ENCODE peak calls at places on chromosomes 6 and 20, in eight cellular contexts. One of them, this sample, is unnamed.

GRCh38 chr6:117849087-117849486 is 58.0 kb upstream of the SLC35F1 start:
- DNase-seq in right atrium auricular region: no peak
- DNase-seq in adrenal gland: no peak
- DNase-seq in mammary epithelial cell: no peak
- DNase-seq in lower lobe of right lung: no peak
- DNase-seq in colonic mucosa: no peak
- DNase-seq in tibial nerve: no peak
- DNase-seq in NT2/D1: no peak
- DNase-seq in this sample: no peak

GRCh38 chr6:134178230-134179044 is 126.0 kb upstream of the SLC2A12 start:
- DNase-seq in mammary epithelial cell: peak; percentile 93
- DNase-seq in colonic mucosa: peak; percentile 81
- DNase-seq in adrenal gland: peak; percentile 76
- DNase-seq in right atrium auricular region: peak; percentile 90
- DNase-seq in tibial nerve: peak; percentile 49
- DNase-seq in NT2/D1: peak; percentile 82
- DNase-seq in lower lobe of right lung: peak; percentile 82
- DNase-seq in this sample: peak; percentile 90

GRCh38 chr6:398558-399078 is 7.1 kb downstream of the IRF4 start:
- DNase-seq in adrenal gland: no peak
- DNase-seq in lower lobe of right lung: no peak
- DNase-seq in right atrium auricular region: no peak
- DNase-seq in NT2/D1: no peak
- DNase-seq in colonic mucosa: no peak
- DNase-seq in mammary epithelial cell: no peak
- DNase-seq in tibial nerve: no peak
- DNase-seq in this sample: no peak

GRCh38 chr20:61743606-61744005 is 322.1 kb downstream of the TAF4 start:
- DNase-seq in colonic mucosa: no peak
- DNase-seq in right atrium auricular region: no peak
- DNase-seq in NT2/D1: no peak
- DNase-seq in mammary epithelial cell: no peak
- DNase-seq in adrenal gland: no peak
- DNase-seq in tibial nerve: no peak
- DNase-seq in lower lobe of right lung: peak; percentile 30
- DNase-seq in this sample: no peak

GRCh38 chr6:46733410-46733809 is 1.8 kb downstream of the PLA2G7 start:
- DNase-seq in right atrium auricular region: no peak
- DNase-seq in adrenal gland: no peak
- DNase-seq in NT2/D1: no peak
- DNase-seq in tibial nerve: no peak
- DNase-seq in mammary epithelial cell: peak; percentile 26
- DNase-seq in lower lobe of right lung: no peak
- DNase-seq in colonic mucosa: no peak
- DNase-seq in this sample: no peak

GRCh38 chr20:58691773-58692578 is 624 bp upstream of the NPEPL1 start:
- DNase-seq in right atrium auricular region: peak; percentile 87
- DNase-seq in colonic mucosa: peak; percentile 34
- DNase-seq in adrenal gland: peak; percentile 47
- DNase-seq in tibial nerve: no peak
- DNase-seq in NT2/D1: no peak
- DNase-seq in mammary epithelial cell: no peak
- DNase-seq in lower lobe of right lung: peak; percentile 85
- DNase-seq in this sample: peak; percentile 24

GRCh38 chr20:11047559-11047958 is 373.8 kb upstream of the JAG1 start:
- DNase-seq in mammary epithelial cell: peak; percentile 81
- DNase-seq in right atrium auricular region: no peak
- DNase-seq in colonic mucosa: no peak
- DNase-seq in adrenal gland: no peak
- DNase-seq in tibial nerve: no peak
- DNase-seq in NT2/D1: no peak
- DNase-seq in lower lobe of right lung: no peak
- DNase-seq in this sample: no peak

GRCh38 chr6:36204068-36204753 is 7.7 kb downstream of the BRPF3 start:
- DNase-seq in adrenal gland: no peak
- DNase-seq in colonic mucosa: no peak
- DNase-seq in NT2/D1: no peak
- DNase-seq in tibial nerve: no peak
- DNase-seq in mammary epithelial cell: no peak
- DNase-seq in lower lobe of right lung: no peak
- DNase-seq in right atrium auricular region: no peak
- DNase-seq in this sample: no peak

GRCh38 chr6:22880686-22881433 is 311.5 kb downstream of the HDGFL1 start:
- DNase-seq in adrenal gland: no peak
- DNase-seq in tibial nerve: no peak
- DNase-seq in NT2/D1: no peak
- DNase-seq in right atrium auricular region: no peak
- DNase-seq in colonic mucosa: no peak
- DNase-seq in mammary epithelial cell: peak; percentile 96
- DNase-seq in lower lobe of right lung: no peak
- DNase-seq in this sample: no peak

GRCh38 chr6:145204258-145204766 is 531.0 kb downstream of the EPM2A start:
- DNase-seq in tibial nerve: no peak
- DNase-seq in colonic mucosa: no peak
- DNase-seq in lower lobe of right lung: no peak
- DNase-seq in mammary epithelial cell: no peak
- DNase-seq in right atrium auricular region: no peak
- DNase-seq in adrenal gland: no peak
- DNase-seq in NT2/D1: no peak
- DNase-seq in this sample: no peak

GRCh38 chr6:163667372-163668060 is 253.0 kb downstream of the QKI start:
- DNase-seq in adrenal gland: peak; percentile 30
- DNase-seq in NT2/D1: no peak
- DNase-seq in colonic mucosa: peak; percentile 34
- DNase-seq in mammary epithelial cell: no peak
- DNase-seq in right atrium auricular region: no peak
- DNase-seq in tibial nerve: no peak
- DNase-seq in lower lobe of right lung: no peak
- DNase-seq in this sample: no peak

GRCh38 chr6:117264487-117265424 is 602 bp upstream of the VGLL2 start:
- DNase-seq in right atrium auricular region: no peak
- DNase-seq in adrenal gland: no peak
- DNase-seq in NT2/D1: no peak
- DNase-seq in lower lobe of right lung: no peak
- DNase-seq in tibial nerve: no peak
- DNase-seq in colonic mucosa: no peak
- DNase-seq in mammary epithelial cell: peak; percentile 17
- DNase-seq in this sample: peak; percentile 25

GRCh38 chr20:51220293-51220706 is 197.4 kb upstream of the KCNG1 start:
- DNase-seq in lower lobe of right lung: peak; percentile 61
- DNase-seq in mammary epithelial cell: no peak
- DNase-seq in right atrium auricular region: no peak
- DNase-seq in colonic mucosa: peak; percentile 45
- DNase-seq in NT2/D1: peak; percentile 23
- DNase-seq in tibial nerve: no peak
- DNase-seq in adrenal gland: peak; percentile 16
- DNase-seq in this sample: peak; percentile 67

GRCh38 chr20:63610581-63611435 is 16.1 kb downstream of the GMEB2 start:
- DNase-seq in mammary epithelial cell: no peak
- DNase-seq in lower lobe of right lung: no peak
- DNase-seq in colonic mucosa: no peak
- DNase-seq in tibial nerve: no peak
- DNase-seq in adrenal gland: no peak
- DNase-seq in right atrium auricular region: no peak
- DNase-seq in NT2/D1: no peak
- DNase-seq in this sample: peak; percentile 27

GRCh38 chr20:45359406-45360148 is 3.4 kb upstream of the SYS1 start:
- DNase-seq in adrenal gland: no peak
- DNase-seq in right atrium auricular region: no peak
- DNase-seq in mammary epithelial cell: peak; percentile 97
- DNase-seq in lower lobe of right lung: no peak
- DNase-seq in colonic mucosa: peak; percentile 65
- DNase-seq in tibial nerve: no peak
- DNase-seq in NT2/D1: no peak
- DNase-seq in this sample: no peak

GRCh38 chr6:135182120-135182992 is 1.2 kb downstream of the MYB start:
- DNase-seq in mammary epithelial cell: peak; percentile 23
- DNase-seq in colonic mucosa: peak; percentile 60
- DNase-seq in adrenal gland: peak; percentile 20
- DNase-seq in right atrium auricular region: no peak
- DNase-seq in lower lobe of right lung: peak; percentile 64
- DNase-seq in tibial nerve: no peak
- DNase-seq in NT2/D1: no peak
- DNase-seq in this sample: peak; percentile 58

GRCh38 chr6:82741325-82741995 is 324.2 kb downstream of the UBE3D start:
- DNase-seq in adrenal gland: no peak
- DNase-seq in right atrium auricular region: no peak
- DNase-seq in colonic mucosa: no peak
- DNase-seq in NT2/D1: no peak
- DNase-seq in lower lobe of right lung: no peak
- DNase-seq in mammary epithelial cell: peak; percentile 3
- DNase-seq in tibial nerve: no peak
- DNase-seq in this sample: no peak

GRCh38 chr6:156786652-156787051 is 9.5 kb downstream of the ARID1B start:
- DNase-seq in colonic mucosa: no peak
- DNase-seq in NT2/D1: no peak
- DNase-seq in tibial nerve: no peak
- DNase-seq in mammary epithelial cell: no peak
- DNase-seq in adrenal gland: no peak
- DNase-seq in lower lobe of right lung: no peak
- DNase-seq in right atrium auricular region: no peak
- DNase-seq in this sample: no peak

GRCh38 chr6:106572875-106573575 is 56.3 kb downstream of the RTN4IP1 start:
- DNase-seq in right atrium auricular region: no peak
- DNase-seq in adrenal gland: no peak
- DNase-seq in colonic mucosa: no peak
- DNase-seq in mammary epithelial cell: no peak
- DNase-seq in tibial nerve: no peak
- DNase-seq in lower lobe of right lung: no peak
- DNase-seq in NT2/D1: no peak
- DNase-seq in this sample: no peak
- H3K4me3 ChIP-seq in right atrium auricular region: no peak overlapping the region
- H3K4me3 ChIP-seq in adrenal gland: no peak overlapping the region
- H3K4me3 ChIP-seq in colonic mucosa: no peak overlapping the region
- H3K4me3 ChIP-seq in mammary epithelial cell: no peak overlapping the region
- H3K4me3 ChIP-seq in tibial nerve: no peak overlapping the region
- H3K4me3 ChIP-seq in lower lobe of right lung: no peak overlapping the region
- H3K4me3 ChIP-seq in NT2/D1: no peak overlapping the region
- H3K4me3 ChIP-seq in this sample: no peak overlapping the region

DNA sequence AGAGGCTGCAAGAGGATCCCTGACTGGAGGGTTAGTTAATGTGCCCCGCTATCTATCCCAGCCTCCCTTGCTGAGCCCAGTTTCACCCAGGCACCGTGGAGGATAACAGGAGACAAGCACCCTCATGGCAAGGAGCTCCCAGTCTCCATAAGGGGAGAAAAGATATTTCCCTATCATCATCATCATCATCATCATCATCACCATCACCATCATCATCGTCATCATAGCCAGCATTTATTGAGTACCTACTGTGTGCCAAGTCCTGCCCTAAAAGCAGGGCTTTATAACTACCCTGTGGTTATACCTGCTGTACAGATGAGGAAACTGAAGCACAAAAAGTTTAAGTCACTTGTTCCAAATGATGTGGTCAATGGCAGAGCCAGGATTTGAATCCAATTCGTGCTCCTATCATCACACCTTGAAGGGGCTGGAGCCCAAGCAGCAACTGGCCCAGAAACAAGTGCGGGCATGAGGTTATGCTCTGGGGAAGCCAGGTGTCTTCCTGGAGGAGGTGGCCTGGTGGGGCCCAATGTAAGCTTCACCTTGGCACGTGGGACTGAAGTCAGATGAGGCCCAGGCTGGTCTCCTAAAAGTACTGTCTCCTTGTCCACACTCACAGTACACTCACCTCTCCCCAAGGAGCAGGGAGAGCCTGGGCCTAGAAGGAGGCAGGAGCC is 10.0 kb downstream of the GLP1R start:
- DNase-seq in lower lobe of right lung: no peak
- DNase-seq in NT2/D1: no peak
- DNase-seq in mammary epithelial cell: no peak
- DNase-seq in tibial nerve: no peak
- DNase-seq in adrenal gland: no peak
- DNase-seq in colonic mucosa: no peak
- DNase-seq in right atrium auricular region: no peak
- DNase-seq in this sample: no peak
- H3K4me1 ChIP-seq in lower lobe of right lung: no peaks in the 10 kb centered on the region
- H3K4me1 ChIP-seq in NT2/D1: peaks cover 1% of the 10 kb centered on the region
- H3K4me1 ChIP-seq in mammary epithelial cell: no peaks in the 10 kb centered on the region
- H3K4me1 ChIP-seq in tibial nerve: no peaks in the 10 kb centered on the region
- H3K4me1 ChIP-seq in adrenal gland: no peaks in the 10 kb centered on the region
- H3K4me1 ChIP-seq in colonic mucosa: no peaks in the 10 kb centered on the region
- H3K4me1 ChIP-seq in right atrium auricular region: no peaks in the 10 kb centered on the region
- H3K4me1 ChIP-seq in this sample: peaks cover 15% of the 10 kb centered on the region

GRCh38 chr6:32842021-32842650 is 1.7 kb downstream of the PSMB8 start:
- DNase-seq in NT2/D1: no peak
- DNase-seq in tibial nerve: no peak
- DNase-seq in right atrium auricular region: no peak
- DNase-seq in adrenal gland: no peak
- DNase-seq in colonic mucosa: no peak
- DNase-seq in lower lobe of right lung: no peak
- DNase-seq in mammary epithelial cell: no peak
- DNase-seq in this sample: no peak

GRCh38 chr6:32843321-32843978 is 397 bp downstream of the PSMB8 start:
- DNase-seq in right atrium auricular region: no peak
- DNase-seq in mammary epithelial cell: no peak
- DNase-seq in NT2/D1: no peak
- DNase-seq in lower lobe of right lung: no peak
- DNase-seq in tibial nerve: no peak
- DNase-seq in colonic mucosa: no peak
- DNase-seq in adrenal gland: no peak
- DNase-seq in this sample: no peak

GRCh38 chr6:32843979-32844838 is at the start of gene PSMB8:
- DNase-seq in right atrium auricular region: peak; percentile 98
- DNase-seq in tibial nerve: peak; percentile 96
- DNase-seq in colonic mucosa: peak; percentile 100
- DNase-seq in lower lobe of right lung: peak; percentile 98
- DNase-seq in mammary epithelial cell: peak; percentile 98
- DNase-seq in adrenal gland: peak; percentile 96
- DNase-seq in NT2/D1: peak; percentile 72
- DNase-seq in this sample: peak; percentile 99

GRCh38 chr6:32840604-32841246 is 2.2 kb upstream of the TAP2 start:
- DNase-seq in mammary epithelial cell: no peak
- DNase-seq in colonic mucosa: no peak
- DNase-seq in tibial nerve: no peak
- DNase-seq in adrenal gland: no peak
- DNase-seq in NT2/D1: no peak
- DNase-seq in right atrium auricular region: no peak
- DNase-seq in lower lobe of right lung: no peak
- DNase-seq in this sample: no peak

DNA sequence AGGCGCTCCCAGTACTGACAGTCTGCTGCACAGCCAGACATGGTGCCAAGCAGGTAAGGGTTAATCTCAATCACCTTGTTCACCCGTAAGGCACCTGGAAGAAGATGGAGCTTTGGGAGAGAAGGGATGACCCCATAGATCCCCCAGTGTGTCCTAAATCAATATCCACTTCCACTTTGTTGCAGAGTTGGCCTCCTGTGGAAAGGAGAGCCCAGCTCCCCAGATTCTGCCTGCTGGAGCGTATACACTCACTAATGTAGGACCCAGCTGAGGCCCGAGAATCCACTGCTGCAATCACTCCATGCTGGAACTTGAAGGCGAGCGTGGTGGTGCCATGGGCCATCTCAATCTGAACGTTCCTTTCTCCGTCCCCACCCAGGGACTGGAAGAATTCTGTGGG is 1.2 kb downstream of the PSMB8 start:
- DNase-seq in adrenal gland: no peak
- DNase-seq in mammary epithelial cell: no peak
- DNase-seq in colonic mucosa: no peak
- DNase-seq in right atrium auricular region: no peak
- DNase-seq in NT2/D1: no peak
- DNase-seq in tibial nerve: no peak
- DNase-seq in lower lobe of right lung: no peak
- DNase-seq in this sample: no peak
- H3K4me3 ChIP-seq in adrenal gland: no peak overlapping the region
- H3K4me3 ChIP-seq in mammary epithelial cell: no peak overlapping the region
- H3K4me3 ChIP-seq in colonic mucosa: no peak overlapping the region
- H3K4me3 ChIP-seq in right atrium auricular region: no peak overlapping the region
- H3K4me3 ChIP-seq in NT2/D1: no peak overlapping the region
- H3K4me3 ChIP-seq in tibial nerve: peak overlapping the region; percentile 86
- H3K4me3 ChIP-seq in lower lobe of right lung: peak overlapping the region; percentile 92
- H3K4me3 ChIP-seq in this sample: no peak overlapping the region

GRCh38 chr6:8857160-8857559 is 421.8 kb upstream of the SLC35B3 start:
- DNase-seq in adrenal gland: no peak
- DNase-seq in mammary epithelial cell: no peak
- DNase-seq in lower lobe of right lung: no peak
- DNase-seq in tibial nerve: no peak
- DNase-seq in colonic mucosa: no peak
- DNase-seq in right atrium auricular region: no peak
- DNase-seq in NT2/D1: no peak
- DNase-seq in this sample: no peak
- H3K4me1 ChIP-seq in adrenal gland: no peaks in the 10 kb centered on the region
- H3K4me1 ChIP-seq in mammary epithelial cell: no peaks in the 10 kb centered on the region
- H3K4me1 ChIP-seq in lower lobe of right lung: no peaks in the 10 kb centered on the region
- H3K4me1 ChIP-seq in tibial nerve: no peaks in the 10 kb centered on the region
- H3K4me1 ChIP-seq in colonic mucosa: no peaks in the 10 kb centered on the region
- H3K4me1 ChIP-seq in right atrium auricular region: no peaks in the 10 kb centered on the region
- H3K4me1 ChIP-seq in NT2/D1: no peaks in the 10 kb centered on the region
- H3K4me1 ChIP-seq in this sample: no peaks in the 10 kb centered on the region